ENCODE peak calls at places on chromosomes 3 and 15, in five cellular contexts. O is CD8-positive, alpha-beta memory T cell; Y is Kasumi-1; D is T-helper 1 cell; Z is astrocyte of the spinal cord. J is an unnamed sample.

GRCh38 chr3:150451329-150452084 is 43.4 kb downstream of the TSC22D2 start:
- DNase-seq in O (no peak), Y (peak), D (no peak), Z (no peak), J (no peak)

GRCh38 chr3:182967218-182968204 is 12.8 kb downstream of the DCUN1D1 start:
- DNase-seq in O (no peak), Y (no peak), D (no peak), Z (no peak), J (no peak)

GRCh38 chr3:128062033-128062745 is 10.0 kb downstream of the SEC61A1 start:
- DNase-seq in O (no peak), Y (no peak), D (no peak), Z (no peak), J (no peak)

GRCh38 chr3:42503957-42504333 is 1.5 kb downstream of the VIPR1 start:
- DNase-seq in O (no peak), Y (no peak), D (no peak), Z (no peak), J (no peak)

GRCh38 chr3:37030573-37030972 is 37.3 kb downstream of the MLH1 start:
- DNase-seq in O (no peak), Y (no peak), D (no peak), Z (no peak), J (no peak)

GRCh38 chr3:83076041-83076440 is 1314.6 kb upstream of the GBE1 start:
- DNase-seq in O (no peak), Y (no peak), D (no peak), Z (no peak), J (no peak)

GRCh38 chr15:91104111-91104510 is 4.1 kb downstream of the SV2B start:
- DNase-seq in O (no peak), Y (no peak), D (no peak), Z (no peak), J (no peak)

GRCh38 chr3:48038971-48039481 is 22.8 kb upstream of the MAP4 start:
- DNase-seq in O (no peak), Y (no peak), D (no peak), Z (no peak), J (no peak)

GRCh38 chr3:8996681-8997121 is 33.4 kb upstream of the RAD18 start:
- DNase-seq in O (no peak), Y (no peak), D (no peak), Z (peak), J (no peak)

GRCh38 chr3:160296591-160296990 is 71.4 kb downstream of the C3orf80 start:
- DNase-seq in O (no peak), Y (no peak), D (no peak), Z (peak), J (no peak)

GRCh38 chr3:56896357-56896756 is 94.6 kb upstream of the ARHGEF3 start:
- DNase-seq in O (no peak), Y (no peak), D (no peak), Z (no peak), J (no peak)